ENCODE peak calls at places on chromosomes 6 and 20, in ten cellular contexts. M is colonic mucosa, T is tibial nerve, N is psoas muscle, K is HCT116, Y is ovary, H is esophagus squamous epithelium, X is thoracic aorta, O is OCI-LY7, Q is fibroblast of lung. D is an unnamed sample.

GRCh38 chr6:111087871-111088667 is 766 bp downstream of the SLC16A10 start:
- DNase-seq in M (peak), T (no peak), N (no peak), K (peak), Y (peak), H (no peak), X (no peak), O (no peak), Q (no peak), D (no peak)

GRCh38 chr6:163876391-163876790 is 461.9 kb downstream of the QKI start:
- DNase-seq in M (no peak), T (no peak), N (no peak), K (no peak), Y (no peak), H (no peak), X (no peak), O (no peak), Q (no peak), D (no peak)

GRCh38 chr20:44008806-44009678 is 94.4 kb downstream of the TOX2 start:
- DNase-seq in M (no peak), T (no peak), N (no peak), K (no peak), Y (no peak), H (no peak), X (no peak), O (no peak), Q (no peak), D (no peak)

GRCh38 chr6:168193816-168194701 is 115.0 kb upstream of the FRMD1 start:
- DNase-seq in M (no peak), T (no peak), N (no peak), K (peak), Y (no peak), H (no peak), X (no peak), O (peak), Q (no peak), D (no peak)

GRCh38 chr6:169231790-169232506 is 21.7 kb downstream of the THBS2 start:
- DNase-seq in M (peak), T (no peak), N (no peak), K (no peak), Y (no peak), H (no peak), X (no peak), O (no peak), Q (no peak), D (no peak)

GRCh38 chr6:32156891-32157290 is 3.0 kb downstream of the PPT2 start:
- DNase-seq in M (no peak), T (no peak), N (no peak), K (no peak), Y (no peak), H (no peak), X (no peak), O (no peak), Q (no peak), D (no peak)

GRCh38 chr6:25369450-25370086 is 90.4 kb downstream of the CARMIL1 start:
- DNase-seq in M (peak), T (no peak), N (no peak), K (no peak), Y (no peak), H (no peak), X (no peak), O (peak), Q (peak), D (no peak)

GRCh38 chr20:32961956-32962517 is 42.2 kb downstream of the SUN5 start:
- DNase-seq in M (no peak), T (no peak), N (no peak), K (no peak), Y (no peak), H (no peak), X (no peak), O (no peak), Q (no peak), D (no peak)

GRCh38 chr6:2624177-2624576 is 126.5 kb downstream of the MYLK4 start:
- DNase-seq in M (no peak), T (no peak), N (no peak), K (no peak), Y (no peak), H (no peak), X (no peak), O (no peak), Q (no peak), D (peak)

GRCh38 chr6:152121910-152122309 is 314.4 kb downstream of the ESR1 start:
- DNase-seq in M (no peak), T (no peak), N (peak), K (no peak), Y (no peak), H (no peak), X (no peak), O (no peak), Q (peak), D (no peak)
- H3K27ac ChIP-seq in M (no peak), T (no peak), N (no peak), K (no peak), Y (no peak), H (no peak), X (no peak), O (no peak), Q (no peak), D (no peak)

DNA sequence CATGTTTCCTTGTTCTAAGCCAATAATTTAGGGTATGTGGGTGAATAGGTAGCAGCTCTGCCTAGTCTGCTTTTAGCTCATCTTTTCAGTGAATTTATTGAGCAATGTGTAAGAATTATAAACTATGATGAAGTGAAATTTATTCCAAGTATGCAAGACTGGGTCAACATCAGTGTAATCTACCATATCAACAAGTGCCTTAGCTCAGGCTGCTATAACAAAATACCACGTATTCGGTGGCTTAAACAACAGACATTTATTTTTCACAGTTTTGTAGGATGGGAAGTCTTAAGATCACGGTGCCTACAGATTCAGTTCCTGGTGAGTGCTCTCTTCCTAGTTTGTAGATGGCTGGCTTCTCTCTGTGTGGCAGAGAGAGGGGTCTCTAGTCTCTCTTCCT is 54.0 kb downstream of the LYRM2 start:
- DNase-seq in M (no peak), T (no peak), N (no peak), K (no peak), Y (no peak), H (no peak), X (no peak), O (no peak), Q (no peak), D (no peak)
- TF ChIP-seq CTCF in M (no peak), T (no peak), N (no peak), K (no peak), Y (no peak), H (no peak), X (no peak), O (no peak), Q (no peak), D (no peak)

DNA sequence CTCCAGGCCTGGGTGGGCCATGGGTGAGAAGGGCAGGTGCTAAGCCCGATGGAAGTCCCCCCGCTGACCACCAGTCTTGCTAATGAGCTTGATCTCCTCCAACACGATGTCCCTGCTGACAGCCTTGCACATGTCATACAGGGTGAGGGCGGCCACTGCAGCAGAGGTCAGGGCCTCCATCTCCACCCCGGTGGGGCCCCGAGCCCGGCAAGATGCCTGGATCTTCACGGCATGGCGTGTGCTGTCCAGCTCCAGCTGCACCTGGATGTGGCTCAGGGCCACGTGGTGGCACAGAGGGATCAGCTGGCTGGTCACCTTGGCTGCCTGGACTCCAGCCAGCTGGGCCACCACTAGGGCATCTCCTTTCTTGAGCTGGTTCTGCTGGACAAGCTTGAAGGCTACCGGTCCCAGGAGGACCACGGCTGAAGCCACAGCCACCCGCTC is 27.9 kb downstream of the MOCS1 start:
- DNase-seq in M (no peak), T (no peak), N (no peak), K (no peak), Y (no peak), H (no peak), X (no peak), O (no peak), Q (no peak), D (no peak)
- H3K4me3 ChIP-seq in M (no peak), T (no peak), N (no peak), K (no peak), Y (no peak), H (no peak), X (no peak), O (no peak), Q (no peak), D (no peak)

DNA sequence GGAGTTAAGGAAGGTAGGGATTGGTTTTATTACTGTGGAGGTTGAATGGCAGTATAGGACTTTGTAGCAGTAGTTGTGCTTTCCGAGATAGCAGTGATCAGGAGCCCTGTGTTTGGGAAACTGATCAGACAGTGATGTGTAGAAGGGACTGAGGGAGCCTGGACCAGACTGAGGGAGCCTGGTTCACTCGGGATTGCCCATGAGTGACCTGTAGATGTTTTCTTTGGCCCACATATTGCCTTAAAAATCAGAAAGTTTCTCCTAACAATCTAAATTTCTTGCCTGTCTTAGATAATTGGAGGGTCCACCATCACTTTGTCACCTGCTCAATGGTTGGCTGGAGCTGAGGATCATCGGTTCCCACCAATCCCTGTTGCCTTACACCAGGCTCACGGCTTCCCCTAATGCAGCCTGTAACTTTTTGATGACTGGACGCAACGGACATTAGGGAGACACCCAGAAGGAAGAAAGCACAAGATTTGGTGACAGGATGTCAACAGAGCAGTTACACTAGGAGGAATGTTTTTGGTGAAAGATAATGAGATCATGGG is 1.1 kb downstream of the CDS2 start:
- DNase-seq in M (no peak), T (no peak), N (no peak), K (no peak), Y (no peak), H (no peak), X (no peak), O (no peak), Q (no peak), D (no peak)
- H3K27ac ChIP-seq in M (peak), T (peak), N (peak), K (peak), Y (peak), H (peak), X (peak), O (peak), Q (peak), D (peak)

GRCh38 chr6:43770417-43771209 is 602 bp downstream of the VEGFA start:
- DNase-seq in M (peak), T (peak), N (peak), K (no peak), Y (peak), H (no peak), X (no peak), O (peak), Q (peak), D (no peak)
- TF ChIP-seq CTCF in M (no peak), T (no peak), N (no peak), K (no peak), Y (no peak), H (no peak), X (no peak), O (no peak), Q (no peak), D (no peak)

GRCh38 chr6:107061125-107062020 is 33.4 kb downstream of the MTRES1 start:
- DNase-seq in M (no peak), T (no peak), N (no peak), K (no peak), Y (no peak), H (no peak), X (no peak), O (peak), Q (no peak), D (no peak)
- H3K4me3 ChIP-seq in M (no peak), T (no peak), N (no peak), K (no peak), Y (no peak), H (no peak), X (no peak), O (peak), Q (no peak), D (no peak)

GRCh38 chr6:121760640-121761213 is 325.3 kb downstream of the GJA1 start:
- DNase-seq in M (no peak), T (no peak), N (no peak), K (no peak), Y (no peak), H (no peak), X (no peak), O (no peak), Q (no peak), D (no peak)
- H3K27ac ChIP-seq in M (no peak), T (no peak), N (no peak), K (no peak), Y (no peak), H (no peak), X (no peak), O (no peak), Q (no peak), D (no peak)